ENCODE peak calls at places on chromosomes 12 and 14, in seven cellular contexts. Y, V, T, J, S, L and Z are unnamed samples.

GRCh38 chr12:89230376-89231101 is 121.8 kb downstream of the DUSP6 start:
- DNase-seq in Y (no peak), V (no peak), T (peak; percentile 35), J (peak; percentile 68), S (no peak), L (no peak), Z (no peak)

GRCh38 chr12:127245437-127245836 is 1021.5 kb upstream of the TMEM132C start:
- DNase-seq in Y (no peak), V (no peak), T (peak; percentile 87), J (peak; percentile 41), S (no peak), L (no peak), Z (peak; percentile 54)

GRCh38 chr14:57823015-57823660 is 42.8 kb downstream of the SLC35F4 start:
- DNase-seq in Y (no peak), V (no peak), T (no peak), J (no peak), S (no peak), L (no peak), Z (no peak)

GRCh38 chr12:83123039-83123438 is 436.3 kb downstream of the TMTC2 start:
- DNase-seq in Y (no peak), V (no peak), T (peak; percentile 37), J (no peak), S (no peak), L (no peak), Z (no peak)

GRCh38 chr12:72295744-72296143 is 23.6 kb downstream of the TRHDE start:
- DNase-seq in Y (no peak), V (no peak), T (peak; percentile 44), J (no peak), S (no peak), L (no peak), Z (peak; percentile 76)

GRCh38 chr12:107369679-107370078 is 276.3 kb upstream of the CRY1 start:
- DNase-seq in Y (no peak), V (no peak), T (no peak), J (no peak), S (no peak), L (no peak), Z (no peak)

GRCh38 chr12:49888461-49889151 is 15.1 kb downstream of the FAIM2 start:
- DNase-seq in Y (no peak), V (no peak), T (no peak), J (no peak), S (no peak), L (no peak), Z (no peak)

GRCh38 chr12:1126089-1126488 is 135.1 kb downstream of the ERC1 start:
- DNase-seq in Y (no peak), V (no peak), T (no peak), J (no peak), S (no peak), L (no peak), Z (no peak)

GRCh38 chr12:26857465-26858176 is 24.6 kb upstream of the ITPR2 start:
- DNase-seq in Y (peak; percentile 38), V (no peak), T (no peak), J (peak; percentile 55), S (no peak), L (no peak), Z (no peak)

GRCh38 chr12:88067301-88067700 is 38.1 kb upstream of the C12orf50 start:
- DNase-seq in Y (no peak), V (no peak), T (no peak), J (peak; percentile 61), S (no peak), L (no peak), Z (no peak)

GRCh38 chr12:120428597-120429206 is 9.2 kb upstream of the COX6A1 start:
- DNase-seq in Y (no peak), V (no peak), T (no peak), J (no peak), S (no peak), L (no peak), Z (no peak)

GRCh38 chr12:6236641-6236940 is 36.4 kb downstream of the CD9 start:
- DNase-seq in Y (no peak), V (no peak), T (no peak), J (no peak), S (no peak), L (no peak), Z (no peak)

GRCh38 chr14:66240112-66240511 is 246.1 kb upstream of the CCDC196 start:
- DNase-seq in Y (no peak), V (no peak), T (peak; percentile 28), J (peak; percentile 0), S (no peak), L (no peak), Z (no peak)

GRCh38 chr14:58954052-58954451 is 234.4 kb upstream of the DAAM1 start:
- DNase-seq in Y (no peak), V (no peak), T (no peak), J (no peak), S (no peak), L (no peak), Z (no peak)

GRCh38 chr12:59672273-59672672 is 76.4 kb downstream of the SLC16A7 start:
- DNase-seq in Y (peak; percentile 18), V (no peak), T (no peak), J (no peak), S (no peak), L (no peak), Z (no peak)

GRCh38 chr14:65949711-65950516 is 536.3 kb upstream of the CCDC196 start:
- DNase-seq in Y (no peak), V (no peak), T (peak; percentile 35), J (peak; percentile 36), S (peak; percentile 77), L (no peak), Z (peak; percentile 3)

GRCh38 chr14:101083564-101084435 is 180.3 kb upstream of the RTL1 start:
- DNase-seq in Y (peak; percentile 81), V (no peak), T (no peak), J (no peak), S (no peak), L (no peak), Z (no peak)
- TF ChIP-seq CTCF in Y (peak; percentile 52), V (no peak), T (peak; percentile 13), J (peak; percentile 9), S (no peak), L (no peak), Z (peak; percentile 19)

GRCh38 chr12:112555621-112556233 is 137.0 kb downstream of the PTPN11 start:
- DNase-seq in Y (peak; percentile 49), V (no peak), T (no peak), J (no peak), S (no peak), L (no peak), Z (no peak)
- TF ChIP-seq CTCF in Y (peak; percentile 42), V (no peak), T (no peak), J (no peak), S (no peak), L (peak; percentile 50), Z (no peak)

GRCh38 chr12:29398495-29398894 is 17.5 kb upstream of the ERGIC2 start:
- DNase-seq in Y (no peak), V (no peak), T (no peak), J (no peak), S (no peak), L (no peak), Z (no peak)

GRCh38 chr12:29405561-29405960 is 24.6 kb upstream of the ERGIC2 start:
- DNase-seq in Y (no peak), V (no peak), T (no peak), J (no peak), S (no peak), L (no peak), Z (no peak)

GRCh38 chr12:29403991-29404390 is 23.0 kb upstream of the ERGIC2 start:
- DNase-seq in Y (peak; percentile 10), V (no peak), T (no peak), J (no peak), S (no peak), L (no peak), Z (no peak)

GRCh38 chr12:29396774-29397173 is 15.8 kb upstream of the ERGIC2 start:
- DNase-seq in Y (no peak), V (no peak), T (no peak), J (peak; percentile 51), S (no peak), L (no peak), Z (no peak)

DNA sequence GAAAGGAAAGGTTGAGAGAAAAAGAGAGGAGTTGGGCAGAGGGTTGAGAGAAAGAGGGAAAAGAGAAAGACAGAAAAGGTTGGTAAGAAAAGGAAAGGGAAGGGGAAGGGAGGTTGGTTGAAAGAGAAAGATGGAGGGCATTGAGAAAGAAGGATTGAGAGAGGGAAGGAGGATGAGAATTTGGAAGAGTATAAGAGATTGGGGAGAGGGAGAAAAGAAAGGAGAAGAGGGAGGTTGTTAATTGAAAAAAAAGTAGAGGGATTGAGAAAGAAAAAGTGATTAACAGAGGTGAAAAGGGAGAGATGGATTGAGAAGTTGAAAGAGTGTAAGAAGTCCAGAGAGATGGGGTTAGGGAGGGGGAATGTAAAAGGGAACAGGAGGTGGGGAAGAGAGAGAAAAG is 21.5 kb upstream of the ERGIC2 start:
- DNase-seq in Y (no peak), V (no peak), T (no peak), J (no peak), S (no peak), L (no peak), Z (no peak)
- TF ChIP-seq CTCF in Y (no peak), V (no peak), T (no peak), J (no peak), S (no peak), L (no peak), Z (no peak)

GRCh38 chr14:91912035-91912434 is 35.5 kb downstream of the FBLN5 start:
- DNase-seq in Y (no peak), V (no peak), T (no peak), J (no peak), S (no peak), L (no peak), Z (no peak)
- TF ChIP-seq CTCF in Y (no peak), V (no peak), T (no peak), J (no peak), S (no peak), L (no peak), Z (no peak)

GRCh38 chr12:62631531-62632520 is 165.2 kb downstream of the MON2 start:
- DNase-seq in Y (peak; percentile 84), V (no peak), T (peak; percentile 90), J (peak; percentile 80), S (peak; percentile 76), L (peak; percentile 59), Z (peak; percentile 79)
- TF ChIP-seq CTCF in Y (peak; percentile 41), V (peak; percentile 4), T (peak; percentile 32), J (peak; percentile 38), S (peak; percentile 20), L (no peak), Z (peak; percentile 57)

DNA sequence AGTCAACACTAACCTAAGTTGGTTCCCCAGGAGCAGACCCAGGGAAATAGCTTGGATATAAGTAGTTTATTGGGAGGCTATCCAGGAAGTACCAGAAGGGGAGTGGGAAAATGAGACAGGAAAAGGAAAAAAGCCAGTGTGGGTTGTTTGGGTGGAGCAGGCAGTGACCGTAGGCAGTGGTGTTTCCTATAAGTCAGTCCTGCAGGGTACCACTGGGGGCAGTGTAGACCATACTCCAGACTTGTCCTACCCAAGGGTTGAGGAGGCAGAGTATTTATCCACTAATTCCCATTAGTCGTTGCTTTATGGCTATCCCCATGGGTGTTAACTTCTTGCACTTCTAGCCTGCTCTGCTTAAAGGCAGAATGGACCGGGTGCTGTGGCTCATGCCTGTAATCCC is 6.4 kb upstream of the CCDC60 start:
- DNase-seq in Y (peak; percentile 79), V (no peak), T (no peak), J (no peak), S (peak; percentile 57), L (peak; percentile 66), Z (no peak)
- TF ChIP-seq CTCF in Y (peak; percentile 65), V (peak; percentile 40), T (no peak), J (no peak), S (peak; percentile 35), L (peak; percentile 72), Z (no peak)